ENCODE peak calls at places on chromosomes 7 and 10, in eight cellular contexts. D is kidney tubule cell, A is neural progenitor cell, V is endothelial cell, E is NCI-H345, L is mucosa of gallbladder, Z is ovary, T is left colon. N is an unnamed sample.

GRCh38 chr7:144584741-144585140 is 181.2 kb upstream of the NOBOX start:
- DNase-seq in Z (no peak), E (no peak), V (no peak), D (no peak), A (no peak), L (no peak), T (no peak), N (no peak)

GRCh38 chr10:95482501-95483248 is 78.5 kb downstream of the SORBS1 start:
- DNase-seq in L (no peak), T (no peak), A (no peak), D (no peak), V (no peak), Z (no peak), E (no peak), N (no peak)

GRCh38 chr10:80199828-80200227 is 5.5 kb downstream of the ANXA11 start:
- DNase-seq in D (peak; percentile 85), A (no peak), V (peak; percentile 15), T (no peak), E (no peak), Z (peak; percentile 41), L (peak; percentile 64), N (peak; percentile 80)

GRCh38 chr7:366171-366916 is 76.4 kb downstream of the FOXL3 start:
- DNase-seq in V (no peak), D (no peak), A (no peak), Z (no peak), E (no peak), T (peak; percentile 1), L (no peak), N (no peak)

GRCh38 chr7:96995406-96996110 is 9.8 kb upstream of the DLX6 start:
- DNase-seq in D (no peak), Z (no peak), L (no peak), E (no peak), A (peak; percentile 11), T (no peak), V (no peak), N (no peak)

GRCh38 chr10:43867667-43868361 is 219.1 kb upstream of the ZNF32 start:
- DNase-seq in L (no peak), Z (no peak), V (no peak), A (no peak), T (no peak), D (peak; percentile 39), E (no peak), N (no peak)

GRCh38 chr7:114790526-114790925 is 131.4 kb upstream of the MDFIC start:
- DNase-seq in V (no peak), A (no peak), D (no peak), Z (no peak), L (no peak), T (no peak), E (no peak), N (no peak)

GRCh38 chr7:47475880-47476227 is 106.1 kb downstream of the TNS3 start:
- DNase-seq in L (no peak), T (no peak), V (no peak), D (no peak), E (no peak), A (no peak), Z (no peak), N (no peak)

GRCh38 chr10:43125274-43125845 is 12.9 kb upstream of the CSGALNACT2 start:
- DNase-seq in V (peak; percentile 1), E (no peak), L (no peak), A (no peak), D (no peak), T (no peak), Z (no peak), N (no peak)

GRCh38 chr10:109961181-109962001 is 38.1 kb upstream of the XPNPEP1 start:
- DNase-seq in L (no peak), D (peak; percentile 68), A (no peak), V (no peak), E (no peak), Z (no peak), T (no peak), N (no peak)

GRCh38 chr10:42971251-42971599 is 105.6 kb upstream of the RET start:
- DNase-seq in L (no peak), E (no peak), T (no peak), Z (no peak), V (no peak), D (no peak), A (no peak), N (no peak)

GRCh38 chr10:49138361-49138891 is 4.6 kb upstream of the FAM170B start:
- DNase-seq in L (peak; percentile 51), A (no peak), Z (peak; percentile 32), T (peak; percentile 16), D (no peak), E (no peak), V (no peak), N (peak; percentile 69)

GRCh38 chr7:84200859-84201258 is 6.3 kb upstream of the SEMA3A start:
- DNase-seq in E (no peak), T (no peak), D (peak; percentile 17), V (no peak), L (no peak), A (peak; percentile 27), Z (no peak), N (no peak)

GRCh38 chr7:23404546-23405239 is 65.6 kb downstream of the IGF2BP3 start:
- DNase-seq in T (no peak), D (no peak), A (no peak), E (no peak), V (no peak), Z (no peak), L (no peak), N (no peak)

GRCh38 chr7:12220321-12221046 is 9.4 kb downstream of the TMEM106B start:
- DNase-seq in E (peak; percentile 13), T (no peak), D (no peak), L (no peak), V (no peak), A (no peak), Z (no peak), N (no peak)

GRCh38 chr7:157529768-157530560 is 193.2 kb downstream of the DNAJB6 start:
- DNase-seq in T (no peak), A (no peak), Z (peak; percentile 4), D (no peak), L (no peak), E (no peak), V (no peak), N (peak; percentile 11)

GRCh38 chr10:23402856-23403255 is 36.0 kb upstream of the OTUD1 start:
- DNase-seq in Z (no peak), A (no peak), V (no peak), T (no peak), L (no peak), D (no peak), E (no peak), N (no peak)

GRCh38 chr7:46725838-46726237 is 804.8 kb upstream of the IGFBP3 start:
- DNase-seq in L (no peak), D (no peak), V (no peak), T (no peak), E (no peak), A (no peak), Z (no peak), N (no peak)

GRCh38 chr7:137694405-137694804 is 152.4 kb downstream of the DGKI start:
- DNase-seq in Z (no peak), E (no peak), T (no peak), V (no peak), L (no peak), D (peak; percentile 73), A (no peak), N (no peak)

GRCh38 chr7:129240119-129240815 is 15.4 kb downstream of the AHCYL2 start:
- DNase-seq in Z (no peak), T (no peak), D (peak; percentile 84), V (no peak), A (peak; percentile 16), E (no peak), L (no peak), N (no peak)

GRCh38 chr10:122617476-122618270 is 57.1 kb downstream of the DMBT1 start:
- DNase-seq in D (no peak), L (no peak), A (no peak), E (no peak), V (no peak), Z (no peak), T (no peak), N (no peak)

GRCh38 chr7:10474048-10474447 is 499.6 kb upstream of the PHF14 start:
- DNase-seq in A (no peak), L (no peak), V (no peak), T (no peak), D (no peak), Z (no peak), E (no peak), N (no peak)

GRCh38 chr10:132506711-132507466 is 30.7 kb upstream of the INPP5A start:
- DNase-seq in T (no peak), A (no peak), D (no peak), L (no peak), V (no peak), E (no peak), Z (peak; percentile 64), N (no peak)

GRCh38 chr7:155455776-155456516 is 2.0 kb upstream of the EN2 start:
- DNase-seq in A (no peak), Z (no peak), L (no peak), E (no peak), T (no peak), D (no peak), V (no peak), N (no peak)

GRCh38 chr10:59557052-59557451 is 152.6 kb downstream of the SLC16A9 start:
- DNase-seq in D (no peak), L (no peak), E (no peak), Z (no peak), A (peak; percentile 68), T (no peak), V (no peak), N (no peak)

GRCh38 chr10:130053561-130053960 is 57.1 kb downstream of the C10orf143 start:
- DNase-seq in Z (no peak), E (no peak), D (no peak), L (no peak), A (no peak), V (no peak), T (no peak), N (no peak)

GRCh38 chr10:58894929-58895328 is 281.5 kb upstream of the PHYHIPL start:
- DNase-seq in V (no peak), L (no peak), A (no peak), Z (no peak), D (no peak), T (no peak), E (no peak), N (no peak)

GRCh38 chr10:96259150-96259549 is 12.2 kb downstream of the BLNK start:
- DNase-seq in V (no peak), T (no peak), E (no peak), L (no peak), Z (no peak), A (no peak), D (no peak), N (no peak)

GRCh38 chr10:100972904-100973535 is 3.7 kb downstream of the SEMA4G start:
- DNase-seq in L (no peak), Z (no peak), E (no peak), D (no peak), V (no peak), A (no peak), T (no peak), N (no peak)

GRCh38 chr10:10818082-10818481 is 199.6 kb upstream of the CELF2 start:
- DNase-seq in D (no peak), T (no peak), Z (no peak), V (no peak), E (no peak), L (no peak), A (no peak), N (peak; percentile 55)